ENCODE peak calls at places on chromosomes 6 and 20, in seven cellular contexts. One of them, this sample, is unnamed.

GRCh38 chr20:58623579-58624473 is 27.3 kb upstream of the STX16 start:
- ATAC-seq in stimulated activated naive B cell treated with anti-CD40 and anti-IgM and Interleukin-4, amounts not matched to agents 10 μg/mL and 1 μg/mL and 100 μg/mL, for 72 hours: no peak
- ATAC-seq in heart right ventricle: peak
- ATAC-seq in activated naive CD8-positive, alpha-beta T cell treated with anti-CD3 and anti-CD28 coated beads, Interleukin-2, amount 50 U/mL, for 24 hours: no peak
- ATAC-seq in mucosa of descending colon: peak
- ATAC-seq in pancreas: peak
- ATAC-seq in HepG2: peak
- ATAC-seq in this sample: peak

GRCh38 chr6:168838000-168838399 is 397.0 kb downstream of the SMOC2 start:
- ATAC-seq in HepG2: no peak
- ATAC-seq in mucosa of descending colon: peak
- ATAC-seq in heart right ventricle: no peak
- ATAC-seq in pancreas: no peak
- ATAC-seq in stimulated activated naive B cell treated with anti-CD40 and anti-IgM and Interleukin-4, amounts not matched to agents 10 μg/mL and 1 μg/mL and 100 μg/mL, for 72 hours: no peak
- ATAC-seq in activated naive CD8-positive, alpha-beta T cell treated with anti-CD3 and anti-CD28 coated beads, Interleukin-2, amount 50 U/mL, for 24 hours: no peak
- ATAC-seq in this sample: no peak

GRCh38 chr6:155155787-155156447 is 107.9 kb upstream of the CLDN20 start:
- ATAC-seq in stimulated activated naive B cell treated with anti-CD40 and anti-IgM and Interleukin-4, amounts not matched to agents 10 μg/mL and 1 μg/mL and 100 μg/mL, for 72 hours: no peak
- ATAC-seq in mucosa of descending colon: no peak
- ATAC-seq in activated naive CD8-positive, alpha-beta T cell treated with anti-CD3 and anti-CD28 coated beads, Interleukin-2, amount 50 U/mL, for 24 hours: peak
- ATAC-seq in HepG2: peak
- ATAC-seq in pancreas: no peak
- ATAC-seq in heart right ventricle: no peak
- ATAC-seq in this sample: no peak

GRCh38 chr6:5679696-5680494 is 326.8 kb downstream of the NRN1 start:
- ATAC-seq in pancreas: no peak
- ATAC-seq in heart right ventricle: no peak
- ATAC-seq in stimulated activated naive B cell treated with anti-CD40 and anti-IgM and Interleukin-4, amounts not matched to agents 10 μg/mL and 1 μg/mL and 100 μg/mL, for 72 hours: peak
- ATAC-seq in mucosa of descending colon: no peak
- ATAC-seq in HepG2: no peak
- ATAC-seq in activated naive CD8-positive, alpha-beta T cell treated with anti-CD3 and anti-CD28 coated beads, Interleukin-2, amount 50 U/mL, for 24 hours: no peak
- ATAC-seq in this sample: no peak

GRCh38 chr6:42441661-42442081 is 10.1 kb downstream of the TRERF1 start:
- ATAC-seq in activated naive CD8-positive, alpha-beta T cell treated with anti-CD3 and anti-CD28 coated beads, Interleukin-2, amount 50 U/mL, for 24 hours: peak
- ATAC-seq in mucosa of descending colon: no peak
- ATAC-seq in heart right ventricle: no peak
- ATAC-seq in stimulated activated naive B cell treated with anti-CD40 and anti-IgM and Interleukin-4, amounts not matched to agents 10 μg/mL and 1 μg/mL and 100 μg/mL, for 72 hours: no peak
- ATAC-seq in pancreas: peak
- ATAC-seq in HepG2: no peak
- ATAC-seq in this sample: peak

GRCh38 chr6:27237089-27237723 is 10.3 kb upstream of the PRSS16 start:
- ATAC-seq in activated naive CD8-positive, alpha-beta T cell treated with anti-CD3 and anti-CD28 coated beads, Interleukin-2, amount 50 U/mL, for 24 hours: peak
- ATAC-seq in mucosa of descending colon: no peak
- ATAC-seq in stimulated activated naive B cell treated with anti-CD40 and anti-IgM and Interleukin-4, amounts not matched to agents 10 μg/mL and 1 μg/mL and 100 μg/mL, for 72 hours: no peak
- ATAC-seq in pancreas: peak
- ATAC-seq in heart right ventricle: no peak
- ATAC-seq in HepG2: peak
- ATAC-seq in this sample: no peak

GRCh38 chr6:82205793-82206425 is 41.6 kb downstream of the IBTK start:
- ATAC-seq in mucosa of descending colon: peak
- ATAC-seq in pancreas: peak
- ATAC-seq in HepG2: peak
- ATAC-seq in stimulated activated naive B cell treated with anti-CD40 and anti-IgM and Interleukin-4, amounts not matched to agents 10 μg/mL and 1 μg/mL and 100 μg/mL, for 72 hours: no peak
- ATAC-seq in activated naive CD8-positive, alpha-beta T cell treated with anti-CD3 and anti-CD28 coated beads, Interleukin-2, amount 50 U/mL, for 24 hours: no peak
- ATAC-seq in heart right ventricle: peak
- ATAC-seq in this sample: no peak

GRCh38 chr6:36840471-36841461 is 1.5 kb upstream of the CPNE5 start:
- ATAC-seq in heart right ventricle: peak
- ATAC-seq in pancreas: peak
- ATAC-seq in activated naive CD8-positive, alpha-beta T cell treated with anti-CD3 and anti-CD28 coated beads, Interleukin-2, amount 50 U/mL, for 24 hours: no peak
- ATAC-seq in stimulated activated naive B cell treated with anti-CD40 and anti-IgM and Interleukin-4, amounts not matched to agents 10 μg/mL and 1 μg/mL and 100 μg/mL, for 72 hours: peak
- ATAC-seq in HepG2: peak
- ATAC-seq in mucosa of descending colon: peak
- ATAC-seq in this sample: peak

GRCh38 chr20:50310673-50311051 is 120.0 kb downstream of the CEBPB start:
- ATAC-seq in activated naive CD8-positive, alpha-beta T cell treated with anti-CD3 and anti-CD28 coated beads, Interleukin-2, amount 50 U/mL, for 24 hours: peak
- ATAC-seq in heart right ventricle: no peak
- ATAC-seq in pancreas: no peak
- ATAC-seq in HepG2: no peak
- ATAC-seq in mucosa of descending colon: no peak
- ATAC-seq in stimulated activated naive B cell treated with anti-CD40 and anti-IgM and Interleukin-4, amounts not matched to agents 10 μg/mL and 1 μg/mL and 100 μg/mL, for 72 hours: no peak
- ATAC-seq in this sample: no peak

GRCh38 chr20:1895674-1896496 is 678 bp downstream of the SIRPA start:
- ATAC-seq in heart right ventricle: peak
- ATAC-seq in pancreas: peak
- ATAC-seq in stimulated activated naive B cell treated with anti-CD40 and anti-IgM and Interleukin-4, amounts not matched to agents 10 μg/mL and 1 μg/mL and 100 μg/mL, for 72 hours: peak
- ATAC-seq in activated naive CD8-positive, alpha-beta T cell treated with anti-CD3 and anti-CD28 coated beads, Interleukin-2, amount 50 U/mL, for 24 hours: no peak
- ATAC-seq in mucosa of descending colon: peak
- ATAC-seq in HepG2: peak
- ATAC-seq in this sample: peak

GRCh38 chr6:33717857-33718552 is 6.5 kb upstream of the UQCC2 start:
- ATAC-seq in mucosa of descending colon: no peak
- ATAC-seq in pancreas: no peak
- ATAC-seq in stimulated activated naive B cell treated with anti-CD40 and anti-IgM and Interleukin-4, amounts not matched to agents 10 μg/mL and 1 μg/mL and 100 μg/mL, for 72 hours: no peak
- ATAC-seq in HepG2: no peak
- ATAC-seq in heart right ventricle: no peak
- ATAC-seq in activated naive CD8-positive, alpha-beta T cell treated with anti-CD3 and anti-CD28 coated beads, Interleukin-2, amount 50 U/mL, for 24 hours: no peak
- ATAC-seq in this sample: no peak

GRCh38 chr20:51422912-51423667 is 119.4 kb downstream of the NFATC2 start:
- ATAC-seq in activated naive CD8-positive, alpha-beta T cell treated with anti-CD3 and anti-CD28 coated beads, Interleukin-2, amount 50 U/mL, for 24 hours: peak
- ATAC-seq in HepG2: no peak
- ATAC-seq in stimulated activated naive B cell treated with anti-CD40 and anti-IgM and Interleukin-4, amounts not matched to agents 10 μg/mL and 1 μg/mL and 100 μg/mL, for 72 hours: peak
- ATAC-seq in mucosa of descending colon: peak
- ATAC-seq in heart right ventricle: no peak
- ATAC-seq in pancreas: no peak
- ATAC-seq in this sample: no peak

GRCh38 chr20:59519707-59520014 is 84.7 kb upstream of the PHACTR3 start:
- ATAC-seq in HepG2: no peak
- ATAC-seq in stimulated activated naive B cell treated with anti-CD40 and anti-IgM and Interleukin-4, amounts not matched to agents 10 μg/mL and 1 μg/mL and 100 μg/mL, for 72 hours: no peak
- ATAC-seq in mucosa of descending colon: no peak
- ATAC-seq in activated naive CD8-positive, alpha-beta T cell treated with anti-CD3 and anti-CD28 coated beads, Interleukin-2, amount 50 U/mL, for 24 hours: no peak
- ATAC-seq in heart right ventricle: no peak
- ATAC-seq in pancreas: no peak
- ATAC-seq in this sample: no peak

GRCh38 chr6:14189122-14189521 is 71.5 kb downstream of the CD83 start:
- ATAC-seq in pancreas: no peak
- ATAC-seq in stimulated activated naive B cell treated with anti-CD40 and anti-IgM and Interleukin-4, amounts not matched to agents 10 μg/mL and 1 μg/mL and 100 μg/mL, for 72 hours: no peak
- ATAC-seq in activated naive CD8-positive, alpha-beta T cell treated with anti-CD3 and anti-CD28 coated beads, Interleukin-2, amount 50 U/mL, for 24 hours: no peak
- ATAC-seq in heart right ventricle: no peak
- ATAC-seq in mucosa of descending colon: peak
- ATAC-seq in HepG2: no peak
- ATAC-seq in this sample: no peak

GRCh38 chr20:17967595-17968365 is 814 bp downstream of the SNX5 start:
- ATAC-seq in stimulated activated naive B cell treated with anti-CD40 and anti-IgM and Interleukin-4, amounts not matched to agents 10 μg/mL and 1 μg/mL and 100 μg/mL, for 72 hours: no peak
- ATAC-seq in mucosa of descending colon: peak
- ATAC-seq in pancreas: no peak
- ATAC-seq in HepG2: peak
- ATAC-seq in heart right ventricle: peak
- ATAC-seq in activated naive CD8-positive, alpha-beta T cell treated with anti-CD3 and anti-CD28 coated beads, Interleukin-2, amount 50 U/mL, for 24 hours: no peak
- ATAC-seq in this sample: peak

This sample was measured in gastroesophageal sphincter.